ENCODE peak calls at places on chromosome 9, in nine cellular contexts. W is HuH-7.5; Q is lower lobe of right lung; X is PC-3; E is NCI-H524 treated with DMSO at 0.1 percent for 48 hours; U is activated CD4-positive, alpha-beta T cell treated with anti-CD3 and anti-CD28 coated beads, Interleukin-2, amount 10 ng/mL, durations not matched to agents 24 days and 14 days; Y is KG1; C is PC-9; G is memory B cell. F is an unnamed sample.

GRCh38 chr9:105993051-105993854 is 298.9 kb downstream of the TMEM38B start:
- DNase-seq in G (no peak), Q (no peak), W (no peak), U (no peak), X (no peak), Y (no peak), E (peak), C (no peak), F (no peak)

GRCh38 chr9:86842573-86842972 is 104.7 kb downstream of the GAS1 start:
- DNase-seq in U (no peak), Q (no peak), E (no peak), Y (no peak), W (no peak), C (no peak), G (no peak), X (no peak), F (no peak)

GRCh38 chr9:103431809-103432208 is 436.7 kb downstream of the CYLC2 start:
- DNase-seq in E (no peak), U (no peak), W (no peak), G (no peak), X (no peak), Y (no peak), Q (no peak), C (no peak), F (no peak)

GRCh38 chr9:91024841-91025240 is 223.2 kb downstream of the SYK start:
- DNase-seq in C (no peak), Y (no peak), X (no peak), Q (no peak), G (no peak), E (no peak), U (peak), W (no peak), F (no peak)

GRCh38 chr9:95923794-95924193 is 48.3 kb downstream of the ERCC6L2 start:
- DNase-seq in E (no peak), C (no peak), Y (no peak), G (no peak), X (peak), U (no peak), W (no peak), Q (no peak), F (no peak)

GRCh38 chr9:80605129-80605528 is 1033.4 kb downstream of the TLE4 start:
- DNase-seq in Y (no peak), Q (no peak), G (no peak), E (no peak), C (peak), X (peak), W (peak), U (no peak), F (peak)

GRCh38 chr9:28915256-28915930 is 1342.1 kb upstream of the C9orf72 start:
- DNase-seq in Y (no peak), U (no peak), W (no peak), C (peak), E (no peak), Q (no peak), G (no peak), X (peak), F (no peak)

GRCh38 chr9:81829201-81829882 is 98.9 kb upstream of the SPATA31D4 start:
- DNase-seq in G (no peak), X (no peak), U (no peak), C (no peak), W (no peak), Y (no peak), E (no peak), Q (no peak), F (no peak)

GRCh38 chr9:70947086-70947485 is 174.3 kb downstream of the TRPM3 start:
- DNase-seq in U (no peak), C (no peak), W (no peak), Y (no peak), G (no peak), E (no peak), Q (no peak), X (no peak), F (peak)

GRCh38 chr9:128118971-128119665 is 8.4 kb downstream of the PTGES2 start:
- DNase-seq in U (no peak), C (no peak), E (no peak), Y (no peak), X (no peak), G (no peak), Q (peak), W (no peak), F (no peak)

GRCh38 chr9:126633881-126634558 is 20.3 kb downstream of the LMX1B start:
- DNase-seq in U (no peak), X (no peak), G (no peak), C (no peak), Q (no peak), E (no peak), Y (no peak), W (no peak), F (no peak)

GRCh38 chr9:92707530-92707929 is 37.6 kb upstream of the IPPK start:
- DNase-seq in C (no peak), Q (no peak), U (no peak), Y (no peak), G (no peak), E (no peak), W (no peak), X (peak), F (no peak)

GRCh38 chr9:34675048-34675714 is 12.7 kb upstream of the CCL27 start:
- DNase-seq in Y (peak), E (peak), G (peak), Q (peak), W (peak), C (no peak), X (peak), U (peak), F (peak)

GRCh38 chr9:84068872-84069271 is 88.3 kb downstream of the RMI1 start:
- DNase-seq in C (no peak), U (no peak), X (no peak), E (no peak), W (no peak), G (no peak), Q (no peak), Y (no peak), F (no peak)

GRCh38 chr9:131045300-131046092 is 36.5 kb downstream of the LAMC3 start:
- DNase-seq in Y (no peak), G (no peak), Q (no peak), U (peak), W (no peak), X (no peak), E (no peak), C (no peak), F (peak)

GRCh38 chr9:38208206-38208901 is 139.3 kb upstream of the SHB start:
- DNase-seq in G (no peak), U (no peak), Q (no peak), E (no peak), X (no peak), C (no peak), Y (no peak), W (no peak), F (no peak)

GRCh38 chr9:4489919-4490704 is at the start of gene SLC1A1:
- DNase-seq in X (peak), E (no peak), W (peak), U (peak), C (peak), Q (peak), Y (no peak), G (no peak), F (peak)

F was measured in ELR.